ENCODE peak calls at places on chromosome 20, in seven cellular contexts. G is NCI-H69; L is hepatocyte; K is cardiac septum; J is CD4-positive, alpha-beta T cell; A is activated T-helper 9 cell treated with anti-CD3 and anti-CD28 coated beads, Interleukin-2, amount 50 U/mL, for 16 hours; U is T-helper 17 cell. W is an unnamed sample.

GRCh38 chr20:13008761-13009681 is at the start of gene SPTLC3:
- DNase-seq in G (peak), L (peak), K (no peak), J (no peak), A (no peak), U (no peak), W (no peak)

GRCh38 chr20:208937-209566 is 18.0 kb upstream of the DEFB129 start:
- DNase-seq in G (peak), L (peak), K (no peak), J (no peak), A (no peak), U (no peak), W (no peak)

GRCh38 chr20:42419814-42420532 is 769.7 kb downstream of the PTPRT start:
- DNase-seq in G (no peak), L (no peak), K (no peak), J (no peak), A (no peak), U (no peak), W (no peak)

GRCh38 chr20:35636095-35636494 is 20.5 kb downstream of the SPAG4 start:
- DNase-seq in G (no peak), L (no peak), K (peak), J (no peak), A (no peak), U (no peak), W (no peak)

GRCh38 chr20:31587545-31588389 is 17.3 kb upstream of the ID1 start:
- DNase-seq in G (peak), L (peak), K (peak), J (no peak), A (no peak), U (no peak), W (no peak)

GRCh38 chr20:47799116-47799715 is 13.9 kb upstream of the SULF2 start:
- DNase-seq in G (peak), L (no peak), K (no peak), J (no peak), A (no peak), U (no peak), W (no peak)

GRCh38 chr20:38692436-38693411 is 31.6 kb upstream of the SLC32A1 start:
- DNase-seq in G (no peak), L (peak), K (no peak), J (peak), A (peak), U (peak), W (peak)

GRCh38 chr20:57433658-57434389 is 42.6 kb downstream of the RBM38 start:
- DNase-seq in G (no peak), L (no peak), K (no peak), J (no peak), A (no peak), U (no peak), W (no peak)

GRCh38 chr20:63129991-63130653 is 85.8 kb downstream of the YTHDF1 start:
- DNase-seq in G (peak), L (no peak), K (peak), J (no peak), A (no peak), U (no peak), W (no peak)

GRCh38 chr20:58213112-58213511 is 15.3 kb downstream of the ANKRD60 start:
- DNase-seq in G (peak), L (no peak), K (no peak), J (no peak), A (no peak), U (no peak), W (no peak)

GRCh38 chr20:34979366-34980153 is 23.9 kb downstream of the MYH7B start:
- DNase-seq in G (no peak), L (no peak), K (peak), J (no peak), A (no peak), U (no peak), W (no peak)

GRCh38 chr20:19396466-19397081 is 184.1 kb downstream of the SLC24A3 start:
- DNase-seq in G (no peak), L (no peak), K (no peak), J (no peak), A (no peak), U (no peak), W (no peak)

GRCh38 chr20:17377222-17377621 is 150.4 kb downstream of the PCSK2 start:
- DNase-seq in G (no peak), L (no peak), K (no peak), J (no peak), A (no peak), U (no peak), W (no peak)

GRCh38 chr20:4130404-4131189 is 115.2 kb upstream of the RNF24 start:
- DNase-seq in G (no peak), L (no peak), K (no peak), J (peak), A (peak), U (no peak), W (no peak)

GRCh38 chr20:59693587-59693986 is 89.2 kb downstream of the PHACTR3 start:
- DNase-seq in G (no peak), L (no peak), K (no peak), J (no peak), A (no peak), U (no peak), W (no peak)

GRCh38 chr20:17697171-17697570 is 2.6 kb upstream of the BANF2 start:
- DNase-seq in G (no peak), L (no peak), K (no peak), J (no peak), A (no peak), U (no peak), W (no peak)

GRCh38 chr20:57898332-57898731 is 188.5 kb upstream of the PMEPA1 start:
- DNase-seq in G (no peak), L (no peak), K (peak), J (no peak), A (no peak), U (no peak), W (no peak)

GRCh38 chr20:48720256-48721020 is 107.4 kb downstream of the PREX1 start:
- DNase-seq in G (no peak), L (no peak), K (no peak), J (no peak), A (no peak), U (no peak), W (no peak)